ENCODE peak calls at places on chromosomes 6 and 20, in five cellular contexts. One of them, this sample, is unnamed.

GRCh38 chr6:24887520-24887919 is 48.2 kb downstream of the RIPOR2 start:
- DNase-seq in psoas muscle: no peak
- DNase-seq in GM23248: no peak
- DNase-seq in IMR-90: no peak
- DNase-seq in astrocyte: no peak
- DNase-seq in this sample: no peak

GRCh38 chr6:42368156-42368555 is 83.6 kb downstream of the TRERF1 start:
- DNase-seq in astrocyte: no peak
- DNase-seq in IMR-90: no peak
- DNase-seq in GM23248: no peak
- DNase-seq in psoas muscle: no peak
- DNase-seq in this sample: peak; percentile 39

GRCh38 chr6:10951675-10952282 is 64.9 kb downstream of the SYCP2L start:
- DNase-seq in astrocyte: peak; percentile 68
- DNase-seq in psoas muscle: no peak
- DNase-seq in IMR-90: peak; percentile 94
- DNase-seq in GM23248: peak; percentile 78
- DNase-seq in this sample: no peak

GRCh38 chr20:58584051-58584824 is 66.8 kb upstream of the STX16 start:
- DNase-seq in GM23248: no peak
- DNase-seq in psoas muscle: no peak
- DNase-seq in astrocyte: no peak
- DNase-seq in IMR-90: no peak
- DNase-seq in this sample: no peak

GRCh38 chr6:47026679-47027078 is 15.5 kb downstream of the ADGRF1 start:
- DNase-seq in IMR-90: no peak
- DNase-seq in GM23248: no peak
- DNase-seq in astrocyte: no peak
- DNase-seq in psoas muscle: no peak
- DNase-seq in this sample: no peak

GRCh38 chr6:159074120-159074684 is 29.4 kb upstream of the TAGAP start:
- DNase-seq in astrocyte: peak; percentile 11
- DNase-seq in IMR-90: peak; percentile 46
- DNase-seq in psoas muscle: no peak
- DNase-seq in GM23248: peak; percentile 42
- DNase-seq in this sample: no peak

GRCh38 chr6:31780507-31781243 is 3.5 kb upstream of the VWA7 start:
- DNase-seq in GM23248: no peak
- DNase-seq in IMR-90: no peak
- DNase-seq in astrocyte: no peak
- DNase-seq in psoas muscle: no peak
- DNase-seq in this sample: no peak

GRCh38 chr20:62675156-62675871 is 33.0 kb downstream of the SLCO4A1 start:
- DNase-seq in IMR-90: no peak
- DNase-seq in GM23248: peak; percentile 54
- DNase-seq in astrocyte: no peak
- DNase-seq in psoas muscle: no peak
- DNase-seq in this sample: peak; percentile 41

GRCh38 chr6:147109707-147110106 is 94.5 kb upstream of the STXBP5 start:
- DNase-seq in psoas muscle: no peak
- DNase-seq in IMR-90: no peak
- DNase-seq in astrocyte: no peak
- DNase-seq in GM23248: no peak
- DNase-seq in this sample: peak; percentile 55

GRCh38 chr6:112202639-112203341 is 51.6 kb downstream of the LAMA4 start:
- DNase-seq in GM23248: peak; percentile 63
- DNase-seq in psoas muscle: no peak
- DNase-seq in astrocyte: peak; percentile 30
- DNase-seq in IMR-90: no peak
- DNase-seq in this sample: no peak

GRCh38 chr6:20084411-20084810 is 127.9 kb downstream of the MBOAT1 start:
- DNase-seq in GM23248: no peak
- DNase-seq in IMR-90: no peak
- DNase-seq in astrocyte: no peak
- DNase-seq in psoas muscle: no peak
- DNase-seq in this sample: no peak

GRCh38 chr6:25862199-25862598 is 11.8 kb downstream of the SLC17A3 start:
- DNase-seq in IMR-90: no peak
- DNase-seq in astrocyte: no peak
- DNase-seq in GM23248: no peak
- DNase-seq in psoas muscle: no peak
- DNase-seq in this sample: no peak

GRCh38 chr6:11918021-11918738 is 93.9 kb upstream of the HIVEP1 start:
- DNase-seq in GM23248: peak; percentile 91
- DNase-seq in astrocyte: peak; percentile 94
- DNase-seq in psoas muscle: no peak
- DNase-seq in IMR-90: peak; percentile 82
- DNase-seq in this sample: no peak

GRCh38 chr20:25310921-25311728 is 63.2 kb downstream of the PYGB start:
- DNase-seq in IMR-90: peak; percentile 95
- DNase-seq in psoas muscle: no peak
- DNase-seq in astrocyte: peak; percentile 93
- DNase-seq in GM23248: peak; percentile 81
- DNase-seq in this sample: no peak

GRCh38 chr20:12255571-12255970 is 337.9 kb downstream of the BTBD3 start:
- DNase-seq in IMR-90: no peak
- DNase-seq in astrocyte: no peak
- DNase-seq in GM23248: no peak
- DNase-seq in psoas muscle: no peak
- DNase-seq in this sample: no peak

GRCh38 chr6:121963826-121964225 is 435.6 kb upstream of the HSF2 start:
- DNase-seq in astrocyte: no peak
- DNase-seq in IMR-90: no peak
- DNase-seq in psoas muscle: no peak
- DNase-seq in GM23248: peak; percentile 20
- DNase-seq in this sample: no peak

GRCh38 chr20:14446446-14446845 is 109.0 kb upstream of the FLRT3 start:
- DNase-seq in astrocyte: no peak
- DNase-seq in IMR-90: peak; percentile 23
- DNase-seq in GM23248: peak; percentile 33
- DNase-seq in psoas muscle: no peak
- DNase-seq in this sample: no peak

GRCh38 chr6:19860235-19860877 is 23.2 kb downstream of the ID4 start:
- DNase-seq in GM23248: no peak
- DNase-seq in astrocyte: no peak
- DNase-seq in psoas muscle: no peak
- DNase-seq in IMR-90: no peak
- DNase-seq in this sample: no peak

GRCh38 chr6:28207244-28208179 is 17.6 kb upstream of the ZSCAN9 start:
- DNase-seq in GM23248: peak; percentile 66
- DNase-seq in astrocyte: peak; percentile 11
- DNase-seq in IMR-90: peak; percentile 34
- DNase-seq in psoas muscle: no peak
- DNase-seq in this sample: no peak

GRCh38 chr6:25315194-25315593 is 36.0 kb downstream of the CARMIL1 start:
- DNase-seq in astrocyte: no peak
- DNase-seq in IMR-90: no peak
- DNase-seq in psoas muscle: no peak
- DNase-seq in GM23248: no peak
- DNase-seq in this sample: no peak

GRCh38 chr6:18845891-18846290 is 458.7 kb downstream of the RNF144B start:
- DNase-seq in IMR-90: no peak
- DNase-seq in psoas muscle: no peak
- DNase-seq in GM23248: no peak
- DNase-seq in astrocyte: no peak
- DNase-seq in this sample: no peak

GRCh38 chr6:154650351-154650750 is 82.9 kb upstream of the SCAF8 start:
- DNase-seq in GM23248: no peak
- DNase-seq in IMR-90: no peak
- DNase-seq in psoas muscle: no peak
- DNase-seq in astrocyte: no peak
- DNase-seq in this sample: no peak

GRCh38 chr6:150325093-150325772 is 43.6 kb upstream of the IYD start:
- DNase-seq in GM23248: no peak
- DNase-seq in astrocyte: no peak
- DNase-seq in psoas muscle: no peak
- DNase-seq in IMR-90: no peak
- DNase-seq in this sample: no peak

GRCh38 chr20:1430004-1430451 is 36.6 kb downstream of the NSFL1C start:
- DNase-seq in astrocyte: no peak
- DNase-seq in GM23248: peak; percentile 78
- DNase-seq in IMR-90: peak; percentile 90
- DNase-seq in psoas muscle: no peak
- DNase-seq in this sample: no peak
- H3K27ac ChIP-seq in astrocyte: no peak overlapping the region
- H3K27ac ChIP-seq in GM23248: peak overlapping the region; percentile 15
- H3K27ac ChIP-seq in IMR-90: no peak overlapping the region
- H3K27ac ChIP-seq in psoas muscle: no peak overlapping the region
- H3K27ac ChIP-seq in this sample: no peak overlapping the region

GRCh38 chr20:37192137-37192854 is 12.9 kb upstream of the MROH8 start:
- DNase-seq in astrocyte: peak; percentile 76
- DNase-seq in IMR-90: peak; percentile 89
- DNase-seq in GM23248: peak; percentile 91
- DNase-seq in psoas muscle: peak; percentile 87
- DNase-seq in this sample: peak; percentile 60

GRCh38 chr20:37193226-37193625 is 13.9 kb upstream of the MROH8 start:
- DNase-seq in IMR-90: no peak
- DNase-seq in GM23248: no peak
- DNase-seq in psoas muscle: no peak
- DNase-seq in astrocyte: no peak
- DNase-seq in this sample: no peak

GRCh38 chr20:37193821-37194220 is 14.5 kb upstream of the MROH8 start:
- DNase-seq in GM23248: no peak
- DNase-seq in psoas muscle: no peak
- DNase-seq in IMR-90: no peak
- DNase-seq in astrocyte: no peak
- DNase-seq in this sample: no peak

GRCh38 chr20:37194616-37195015 is 15.3 kb upstream of the MROH8 start:
- DNase-seq in GM23248: no peak
- DNase-seq in astrocyte: no peak
- DNase-seq in psoas muscle: no peak
- DNase-seq in IMR-90: no peak
- DNase-seq in this sample: no peak

DNA sequence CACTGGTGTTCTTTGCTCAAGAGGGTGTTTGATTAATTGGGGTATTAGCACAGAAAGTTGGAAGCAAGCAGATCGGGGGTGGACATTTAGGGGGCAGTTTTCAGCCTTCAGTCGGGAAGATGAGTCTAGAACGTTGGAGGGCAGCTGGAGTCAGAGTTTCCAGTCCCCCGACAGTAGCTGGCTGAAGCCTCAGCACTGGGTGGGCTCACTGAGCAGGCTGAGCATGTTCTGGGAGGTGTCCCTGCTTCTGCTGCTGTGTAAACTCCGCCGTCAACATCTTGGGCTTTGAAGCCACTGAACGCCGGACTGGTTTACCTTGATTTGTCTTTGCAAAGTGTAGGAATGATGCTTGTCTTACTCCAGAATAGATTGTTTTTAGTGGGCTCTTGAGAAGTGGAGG is 15.7 kb upstream of the MROH8 start:
- DNase-seq in IMR-90: no peak
- DNase-seq in psoas muscle: no peak
- DNase-seq in astrocyte: no peak
- DNase-seq in GM23248: no peak
- DNase-seq in this sample: no peak
- H3K36me3 ChIP-seq in IMR-90: peaks cover 19% of the 10 kb centered on the region
- H3K36me3 ChIP-seq in psoas muscle: peaks cover 6% of the 10 kb centered on the region
- H3K36me3 ChIP-seq in astrocyte: peaks cover 19% of the 10 kb centered on the region
- H3K36me3 ChIP-seq in GM23248: peaks cover 4% of the 10 kb centered on the region
- H3K36me3 ChIP-seq in this sample: peaks cover 14% of the 10 kb centered on the region

GRCh38 chr6:108591040-108591816 is 30.5 kb downstream of the FOXO3 start:
- DNase-seq in astrocyte: no peak
- DNase-seq in GM23248: no peak
- DNase-seq in psoas muscle: no peak
- DNase-seq in IMR-90: peak; percentile 32
- DNase-seq in this sample: no peak

GRCh38 chr6:108594640-108595039 is 33.9 kb downstream of the FOXO3 start:
- DNase-seq in IMR-90: no peak
- DNase-seq in GM23248: no peak
- DNase-seq in psoas muscle: peak; percentile 17
- DNase-seq in astrocyte: no peak
- DNase-seq in this sample: no peak

GRCh38 chr6:108589244-108589730 is 28.6 kb downstream of the FOXO3 start:
- DNase-seq in GM23248: peak; percentile 68
- DNase-seq in astrocyte: peak; percentile 56
- DNase-seq in psoas muscle: peak; percentile 76
- DNase-seq in IMR-90: peak; percentile 63
- DNase-seq in this sample: no peak

GRCh38 chr6:108588586-108588985 is 27.9 kb downstream of the FOXO3 start:
- DNase-seq in IMR-90: peak; percentile 67
- DNase-seq in astrocyte: peak; percentile 63
- DNase-seq in GM23248: peak; percentile 87
- DNase-seq in psoas muscle: no peak
- DNase-seq in this sample: no peak

GRCh38 chr6:108592371-108593337 is 31.9 kb downstream of the FOXO3 start:
- DNase-seq in IMR-90: peak; percentile 87
- DNase-seq in GM23248: peak; percentile 92
- DNase-seq in astrocyte: peak; percentile 97
- DNase-seq in psoas muscle: peak; percentile 60
- DNase-seq in this sample: peak; percentile 56
- H3K4me3 ChIP-seq in IMR-90: no peak overlapping the region
- H3K4me3 ChIP-seq in GM23248: peak overlapping the region; percentile 39
- H3K4me3 ChIP-seq in astrocyte: no peak overlapping the region
- H3K4me3 ChIP-seq in psoas muscle: no peak overlapping the region
- H3K4me3 ChIP-seq in this sample: no peak overlapping the region

GRCh38 chr20:53738039-53738944 is 144.7 kb upstream of the ZNF217 start:
- DNase-seq in IMR-90: peak; percentile 90
- DNase-seq in astrocyte: peak; percentile 86
- DNase-seq in psoas muscle: peak; percentile 40
- DNase-seq in GM23248: peak; percentile 96
- DNase-seq in this sample: no peak

GRCh38 chr20:53737404-53738038 is 143.9 kb upstream of the ZNF217 start:
- DNase-seq in IMR-90: no peak
- DNase-seq in psoas muscle: no peak
- DNase-seq in GM23248: peak; percentile 50
- DNase-seq in astrocyte: peak; percentile 36
- DNase-seq in this sample: no peak

GRCh38 chr20:53736122-53736756 is 142.6 kb upstream of the ZNF217 start:
- DNase-seq in GM23248: peak; percentile 17
- DNase-seq in IMR-90: no peak
- DNase-seq in astrocyte: peak; percentile 55
- DNase-seq in psoas muscle: no peak
- DNase-seq in this sample: no peak

GRCh38 chr20:53735536-53736050 is 142.0 kb upstream of the ZNF217 start:
- DNase-seq in IMR-90: peak; percentile 92
- DNase-seq in psoas muscle: no peak
- DNase-seq in astrocyte: peak; percentile 98
- DNase-seq in GM23248: peak; percentile 94
- DNase-seq in this sample: no peak

DNA sequence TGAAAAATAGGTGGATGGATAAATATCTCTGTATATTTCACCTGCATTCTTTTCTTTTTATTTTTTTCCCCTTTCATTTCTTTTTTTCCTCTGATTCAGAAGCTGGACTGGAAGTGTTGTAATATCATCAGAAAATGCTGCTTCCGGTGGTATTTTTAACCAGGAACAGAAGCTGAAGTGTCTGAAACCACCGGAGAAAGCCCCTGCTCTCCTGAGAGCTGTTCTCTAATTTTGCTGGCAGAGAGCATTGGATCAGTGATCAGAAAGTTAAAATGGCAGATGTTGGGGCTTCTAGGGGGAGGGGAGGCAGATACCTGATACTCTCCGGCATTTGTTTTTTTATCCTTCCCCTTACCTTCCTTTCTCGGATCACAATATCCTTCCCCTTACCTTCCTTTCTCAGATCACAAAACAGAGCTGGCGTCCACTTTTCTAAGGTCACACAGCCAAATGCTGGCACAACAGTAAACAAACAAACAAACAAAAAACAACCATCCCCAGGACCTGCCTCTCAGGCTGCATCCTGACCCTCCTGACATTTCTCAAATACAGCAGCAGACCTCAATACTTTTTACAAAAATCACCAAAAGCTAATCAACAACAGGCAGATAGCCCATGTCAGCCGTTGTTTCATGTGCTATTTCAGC is 143.2 kb upstream of the ZNF217 start:
- DNase-seq in IMR-90: peak; percentile 49
- DNase-seq in psoas muscle: no peak
- DNase-seq in GM23248: peak; percentile 76
- DNase-seq in astrocyte: peak; percentile 53
- DNase-seq in this sample: no peak
- H3K27ac ChIP-seq in IMR-90: peak overlapping the region; percentile 41
- H3K27ac ChIP-seq in psoas muscle: no peak overlapping the region
- H3K27ac ChIP-seq in GM23248: peak overlapping the region; percentile 95
- H3K27ac ChIP-seq in astrocyte: peak overlapping the region; percentile 88
- H3K27ac ChIP-seq in this sample: no peak overlapping the region

This sample was measured in CD8-positive, alpha-beta memory T cell.